ENCODE peak calls at places on chromosomes 4 and X, in four cellular contexts. One of them, this sample, is unnamed. For H3K9me1, the result is how much of the 10 kb centered on the place peaks cover.

GRCh38 chr4:7372673-7373072 is 62.1 kb downstream of the PSAPL1 start:
- DNase-seq in IMR-90: peak
- DNase-seq in K562: no peak
- DNase-seq in endothelial cell of umbilical vein: no peak
- DNase-seq in this sample: no peak

GRCh38 chr4:2837904-2838496 is 5.6 kb upstream of the ADD1 start:
- DNase-seq in IMR-90: peak
- DNase-seq in K562: no peak
- DNase-seq in endothelial cell of umbilical vein: peak
- DNase-seq in this sample: no peak

GRCh38 chr4:78864405-78865024 is 74.7 kb downstream of the PAQR3 start:
- DNase-seq in IMR-90: peak
- DNase-seq in K562: peak
- DNase-seq in endothelial cell of umbilical vein: peak
- DNase-seq in this sample: peak

GRCh38 chr4:148238086-148238485 is 204.1 kb downstream of the NR3C2 start:
- DNase-seq in IMR-90: no peak
- DNase-seq in K562: no peak
- DNase-seq in endothelial cell of umbilical vein: no peak
- DNase-seq in this sample: no peak

GRCh38 chrX:4935846-4936245 is 1222.4 kb upstream of the PRKX start:
- DNase-seq in IMR-90: no peak
- DNase-seq in K562: no peak
- DNase-seq in endothelial cell of umbilical vein: no peak
- DNase-seq in this sample: no peak

GRCh38 chr4:152938237-152938969 is 2.3 kb downstream of the FHDC1 start:
- DNase-seq in IMR-90: no peak
- DNase-seq in K562: no peak
- DNase-seq in endothelial cell of umbilical vein: no peak
- DNase-seq in this sample: no peak

GRCh38 chr4:20813698-20814097 is 113.4 kb downstream of the PACRGL start:
- DNase-seq in IMR-90: no peak
- DNase-seq in K562: no peak
- DNase-seq in endothelial cell of umbilical vein: no peak
- DNase-seq in this sample: no peak

GRCh38 chr4:86482851-86483490 is 111.1 kb upstream of the PTPN13 start:
- DNase-seq in IMR-90: no peak
- DNase-seq in K562: no peak
- DNase-seq in endothelial cell of umbilical vein: no peak
- DNase-seq in this sample: no peak

GRCh38 chr4:51909236-51909703 is 66.3 kb downstream of the DCUN1D4 start:
- DNase-seq in IMR-90: no peak
- DNase-seq in K562: no peak
- DNase-seq in endothelial cell of umbilical vein: no peak
- DNase-seq in this sample: no peak

GRCh38 chr4:138279286-138279685 is 37.1 kb upstream of the SLC7A11 start:
- DNase-seq in IMR-90: no peak
- DNase-seq in K562: no peak
- DNase-seq in endothelial cell of umbilical vein: no peak
- DNase-seq in this sample: no peak
- H3K9me1 ChIP-seq in IMR-90: under half
- H3K9me1 ChIP-seq in K562: under half
- H3K9me1 ChIP-seq in endothelial cell of umbilical vein: under half
- H3K9me1 ChIP-seq in this sample: under half

GRCh38 chr4:53784112-53784511 is 192.8 kb upstream of the LNX1 start:
- DNase-seq in IMR-90: no peak
- DNase-seq in K562: no peak
- DNase-seq in endothelial cell of umbilical vein: no peak
- DNase-seq in this sample: no peak
- H3K9me1 ChIP-seq in IMR-90: under half
- H3K9me1 ChIP-seq in K562: under half
- H3K9me1 ChIP-seq in endothelial cell of umbilical vein: under half
- H3K9me1 ChIP-seq in this sample: under half

GRCh38 chrX:68682790-68683189 is 35.3 kb downstream of the STARD8 start:
- DNase-seq in IMR-90: no peak
- DNase-seq in K562: no peak
- DNase-seq in endothelial cell of umbilical vein: no peak
- DNase-seq in this sample: no peak
- H3K9me1 ChIP-seq in IMR-90: under half
- H3K9me1 ChIP-seq in K562: under half
- H3K9me1 ChIP-seq in endothelial cell of umbilical vein: under half
- H3K9me1 ChIP-seq in this sample: under half

DNA sequence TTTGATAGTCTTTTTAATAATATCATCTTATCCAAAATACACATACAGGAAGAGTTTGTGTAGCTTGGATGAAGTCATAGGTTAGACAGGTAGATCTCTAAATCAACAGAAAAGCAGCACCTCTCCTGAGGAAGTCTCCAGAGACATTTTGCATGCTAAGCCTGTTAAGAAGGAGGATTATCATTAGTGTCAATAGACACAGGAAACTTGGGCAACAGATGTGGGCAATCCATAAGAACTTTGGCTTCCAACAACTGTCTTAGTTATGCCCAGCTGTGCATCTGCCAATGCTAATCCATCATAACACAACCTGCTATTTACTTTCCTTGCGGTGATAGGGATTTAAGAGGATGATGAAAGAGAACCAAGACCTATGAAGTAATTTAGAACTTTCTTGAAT is 1052.6 kb downstream of the RPA4 start:
- DNase-seq in IMR-90: no peak
- DNase-seq in K562: no peak
- DNase-seq in endothelial cell of umbilical vein: no peak
- DNase-seq in this sample: no peak
- H3K9me1 ChIP-seq in IMR-90: under half
- H3K9me1 ChIP-seq in K562: under half
- H3K9me1 ChIP-seq in endothelial cell of umbilical vein: under half
- H3K9me1 ChIP-seq in this sample: under half

GRCh38 chrX:153475751-153476281 is 5.4 kb upstream of the HAUS7 start:
- DNase-seq in IMR-90: no peak
- DNase-seq in K562: no peak
- DNase-seq in endothelial cell of umbilical vein: no peak
- DNase-seq in this sample: no peak

GRCh38 chrX:153476628-153477027 is 6.3 kb upstream of the HAUS7 start:
- DNase-seq in IMR-90: peak
- DNase-seq in K562: no peak
- DNase-seq in endothelial cell of umbilical vein: peak
- DNase-seq in this sample: no peak

GRCh38 chrX:153477901-153478300 is 7.5 kb upstream of the HAUS7 start:
- DNase-seq in IMR-90: no peak
- DNase-seq in K562: no peak
- DNase-seq in endothelial cell of umbilical vein: no peak
- DNase-seq in this sample: no peak

GRCh38 chrX:153477458-153477857 is 7.1 kb upstream of the HAUS7 start:
- DNase-seq in IMR-90: no peak
- DNase-seq in K562: no peak
- DNase-seq in endothelial cell of umbilical vein: no peak
- DNase-seq in this sample: no peak

GRCh38 chrX:153477039-153477438 is 6.7 kb upstream of the HAUS7 start:
- DNase-seq in IMR-90: peak
- DNase-seq in K562: no peak
- DNase-seq in endothelial cell of umbilical vein: peak
- DNase-seq in this sample: no peak
- H3K9me1 ChIP-seq in IMR-90: under half
- H3K9me1 ChIP-seq in K562: under half
- H3K9me1 ChIP-seq in endothelial cell of umbilical vein: under half
- H3K9me1 ChIP-seq in this sample: under half

DNA sequence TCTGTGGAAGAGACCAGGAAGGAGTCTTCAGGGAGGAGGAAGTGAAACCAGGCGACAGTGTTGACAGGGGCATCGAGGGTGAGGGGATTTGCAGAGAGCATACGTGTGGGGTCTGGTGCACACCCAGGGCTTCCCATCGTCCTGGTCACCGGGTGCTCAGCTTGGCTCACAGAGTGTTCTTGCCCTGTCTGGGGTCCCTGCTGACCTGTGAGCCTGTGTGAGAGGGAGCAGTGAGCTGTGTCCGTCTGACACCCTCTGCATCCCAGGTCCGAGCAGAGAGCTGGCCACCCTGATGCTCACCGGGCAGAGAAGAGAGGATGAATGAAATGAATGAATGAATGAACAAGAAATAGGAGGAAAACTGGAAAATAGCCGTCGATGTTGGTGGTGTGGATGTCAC is 46.5 kb downstream of the CPZ start:
- DNase-seq in IMR-90: no peak
- DNase-seq in K562: no peak
- DNase-seq in endothelial cell of umbilical vein: no peak
- DNase-seq in this sample: no peak
- H3K9me1 ChIP-seq in IMR-90: under half
- H3K9me1 ChIP-seq in K562: under half
- H3K9me1 ChIP-seq in endothelial cell of umbilical vein: under half
- H3K9me1 ChIP-seq in this sample: under half

GRCh38 chr4:184464759-184465454 is 9.4 kb downstream of the IRF2 start:
- DNase-seq in IMR-90: no peak
- DNase-seq in K562: no peak
- DNase-seq in endothelial cell of umbilical vein: no peak
- DNase-seq in this sample: no peak

GRCh38 chr4:184463158-184463557 is 11.2 kb downstream of the IRF2 start:
- DNase-seq in IMR-90: no peak
- DNase-seq in K562: no peak
- DNase-seq in endothelial cell of umbilical vein: no peak
- DNase-seq in this sample: no peak

GRCh38 chr4:184463856-184464255 is 10.5 kb downstream of the IRF2 start:
- DNase-seq in IMR-90: no peak
- DNase-seq in K562: no peak
- DNase-seq in endothelial cell of umbilical vein: no peak
- DNase-seq in this sample: no peak

GRCh38 chr4:184462724-184463123 is 11.6 kb downstream of the IRF2 start:
- DNase-seq in IMR-90: no peak
- DNase-seq in K562: no peak
- DNase-seq in endothelial cell of umbilical vein: no peak
- DNase-seq in this sample: no peak

DNA sequence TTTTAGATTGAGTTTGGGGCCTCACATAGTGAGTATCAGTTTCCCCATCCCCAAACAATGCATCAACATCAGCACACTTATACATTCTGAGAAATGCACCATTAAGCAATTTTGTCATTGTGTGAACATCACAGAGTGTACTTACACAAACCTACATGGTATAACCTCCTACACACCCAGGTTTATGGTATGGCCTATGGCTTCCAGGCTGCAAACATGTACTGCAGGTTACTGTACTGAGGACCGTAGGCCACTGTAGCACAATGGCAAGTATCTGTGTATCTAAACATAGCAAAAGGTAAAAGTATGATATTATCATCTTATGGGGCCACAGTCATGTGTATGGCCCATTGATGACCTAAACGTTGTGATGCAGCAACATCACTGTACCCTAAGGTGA is 7.7 kb downstream of the IRF2 start:
- DNase-seq in IMR-90: no peak
- DNase-seq in K562: no peak
- DNase-seq in endothelial cell of umbilical vein: no peak
- DNase-seq in this sample: no peak
- H3K9me1 ChIP-seq in IMR-90: under half
- H3K9me1 ChIP-seq in K562: under half
- H3K9me1 ChIP-seq in endothelial cell of umbilical vein: under half
- H3K9me1 ChIP-seq in this sample: under half

DNA sequence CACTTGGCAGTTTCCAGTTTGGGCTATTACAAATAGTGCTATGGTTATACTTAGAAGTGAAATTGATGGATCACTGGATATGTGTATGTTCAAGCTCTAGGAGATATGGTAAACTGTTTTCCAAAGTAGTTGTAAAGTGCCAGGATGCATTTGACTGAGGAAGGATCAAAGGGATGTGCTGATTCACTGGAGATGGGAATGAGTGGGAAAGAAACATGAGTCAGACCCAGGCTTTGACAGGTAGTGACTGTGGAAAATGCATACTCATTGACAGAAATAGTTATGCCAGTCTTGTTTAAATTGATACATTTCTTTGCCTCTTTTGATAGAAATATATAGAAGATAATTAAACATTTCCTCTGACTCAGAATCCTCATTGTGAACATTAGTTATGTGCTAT is 77.9 kb downstream of the CEP135 start:
- DNase-seq in IMR-90: peak
- DNase-seq in K562: no peak
- DNase-seq in endothelial cell of umbilical vein: peak
- DNase-seq in this sample: no peak
- H3K9me1 ChIP-seq in IMR-90: under half
- H3K9me1 ChIP-seq in K562: under half
- H3K9me1 ChIP-seq in endothelial cell of umbilical vein: under half
- H3K9me1 ChIP-seq in this sample: under half

This sample was measured in keratinocyte.